ENCODE peak calls at places on chromosome 10, in nine cellular contexts. E, L, D, W, T, U, B, M and Y are unnamed samples.

GRCh38 chr10:91694170-91694794 is 61.4 kb upstream of the PPP1R3C start:
- DNase-seq in E (no peak), L (no peak), D (no peak), W (peak; percentile 66), T (peak; percentile 25), U (no peak), B (peak; percentile 45), M (peak; percentile 20), Y (no peak)

GRCh38 chr10:102509387-102509786 is 5.6 kb downstream of the SUFU start:
- DNase-seq in E (no peak), L (no peak), D (no peak), W (peak; percentile 73), T (peak; percentile 7), U (no peak), B (peak; percentile 69), M (peak; percentile 42), Y (no peak)

GRCh38 chr10:96614515-96614914 is 27.7 kb upstream of the TM9SF3 start:
- DNase-seq in E (peak; percentile 65), L (no peak), D (peak; percentile 86), W (peak; percentile 94), T (peak; percentile 71), U (no peak), B (peak; percentile 95), M (peak; percentile 92), Y (no peak)

GRCh38 chr10:62632071-62632809 is 172.3 kb upstream of the ADO start:
- DNase-seq in E (no peak), L (peak; percentile 87), D (no peak), W (no peak), T (no peak), U (no peak), B (no peak), M (no peak), Y (no peak)

GRCh38 chr10:6305762-6306321 is 103.1 kb downstream of the PFKFB3 start:
- DNase-seq in E (no peak), L (no peak), D (no peak), W (no peak), T (no peak), U (no peak), B (no peak), M (no peak), Y (no peak)

GRCh38 chr10:73810358-73810734 is 1.1 kb downstream of the NDST2 start:
- DNase-seq in E (no peak), L (no peak), D (peak; percentile 37), W (no peak), T (no peak), U (no peak), B (no peak), M (no peak), Y (no peak)

GRCh38 chr10:17782921-17783665 is 26.1 kb upstream of the MRC1 start:
- DNase-seq in E (peak; percentile 36), L (no peak), D (no peak), W (peak; percentile 94), T (no peak), U (no peak), B (no peak), M (peak; percentile 65), Y (no peak)

GRCh38 chr10:85609509-85609908 is 757.1 kb downstream of the GRID1 start:
- DNase-seq in E (no peak), L (peak; percentile 28), D (no peak), W (no peak), T (no peak), U (no peak), B (no peak), M (no peak), Y (no peak)

GRCh38 chr10:133276435-133277201 is at the start of gene ADAM8:
- DNase-seq in E (no peak), L (peak; percentile 86), D (no peak), W (peak; percentile 58), T (peak; percentile 74), U (no peak), B (no peak), M (no peak), Y (no peak)

GRCh38 chr10:46273506-46274477 is 13.0 kb upstream of the ANTXRL start:
- DNase-seq in E (no peak), L (peak; percentile 47), D (no peak), W (peak; percentile 19), T (no peak), U (no peak), B (no peak), M (no peak), Y (no peak)

GRCh38 chr10:129191848-129192247 is 275.2 kb upstream of the MGMT start:
- DNase-seq in E (no peak), L (no peak), D (no peak), W (no peak), T (no peak), U (no peak), B (no peak), M (no peak), Y (no peak)

GRCh38 chr10:59839576-59839975 is 66.8 kb downstream of the CCDC6 start:
- DNase-seq in E (no peak), L (no peak), D (peak; percentile 18), W (peak; percentile 40), T (no peak), U (no peak), B (peak; percentile 74), M (peak; percentile 11), Y (no peak)

GRCh38 chr10:55631071-55631654 is 729.9 kb downstream of the ZWINT start:
- DNase-seq in E (no peak), L (peak; percentile 63), D (no peak), W (no peak), T (no peak), U (peak; percentile 44), B (no peak), M (no peak), Y (peak; percentile 43)

GRCh38 chr10:29957887-29958330 is 101.5 kb downstream of the JCAD start:
- DNase-seq in E (peak; percentile 52), L (no peak), D (no peak), W (no peak), T (peak; percentile 68), U (no peak), B (no peak), M (no peak), Y (no peak)

GRCh38 chr10:34008641-34009040 is 674.2 kb upstream of the NRP1 start:
- DNase-seq in E (no peak), L (no peak), D (no peak), W (no peak), T (no peak), U (no peak), B (no peak), M (no peak), Y (no peak)